ENCODE peak calls at places on chromosomes 5 and 9, in four cellular contexts. B is NCI-H524 treated with DMSO at 0.1 percent for 48 hours, Q is SJSA1, U is H1. S is an unnamed sample.
A peak's percentile ranks its signal among the peaks of the same experiment; 100 is the strongest.

GRCh38 chr5:83464261-83464660 is 7.3 kb upstream of the VCAN start:
- DNase-seq in B (no peak), U (no peak), Q (no peak), S (no peak)

GRCh38 chr5:31106742-31107546 is 86.5 kb upstream of the CDH6 start:
- DNase-seq in B (no peak), Q (no peak), U (no peak), S (no peak)

GRCh38 chr5:73424489-73425102 is 24.0 kb downstream of the FOXD1 start:
- DNase-seq in Q (no peak), B (no peak), U (no peak), S (no peak)

GRCh38 chr9:70551391-70551790 is 136.9 kb upstream of the KLF9 start:
- DNase-seq in U (no peak), Q (no peak), B (no peak), S (no peak)

GRCh38 chr9:100268271-100268670 is 84.5 kb downstream of the TEX10 start:
- DNase-seq in B (no peak), Q (no peak), U (no peak), S (no peak)

GRCh38 chr5:118125687-118126086 is 862.7 kb downstream of the DTWD2 start:
- DNase-seq in B (no peak), U (no peak), Q (no peak), S (no peak)

GRCh38 chr5:31396611-31397295 is 135.1 kb downstream of the DROSHA start:
- DNase-seq in U (no peak), B (no peak), Q (no peak), S (no peak)

GRCh38 chr5:148145916-148146315 is 22.4 kb upstream of the SPINK14 start:
- DNase-seq in B (no peak), U (no peak), Q (no peak), S (no peak)

GRCh38 chr5:946720-947625 is 54.3 kb downstream of the TRIP13 start:
- DNase-seq in B (no peak), Q (peak; percentile 48), U (peak; percentile 35), S (no peak)

GRCh38 chr5:81517462-81517861 is 123.5 kb upstream of the ACOT12 start:
- DNase-seq in U (no peak), Q (no peak), B (peak; percentile 9), S (no peak)

GRCh38 chr9:88537743-88538055 is 2.7 kb downstream of the NXNL2 start:
- DNase-seq in Q (peak; percentile 64), U (no peak), B (no peak), S (peak; percentile 77)

GRCh38 chr5:178378527-178379484 is 146.2 kb upstream of the PHYKPL start:
- DNase-seq in B (no peak), Q (no peak), U (no peak), S (no peak)

GRCh38 chr5:58477760-58478159 is 13.5 kb upstream of the GAPT start:
- DNase-seq in B (no peak), U (no peak), Q (no peak), S (no peak)

GRCh38 chr9:36592801-36593583 is 20.3 kb downstream of the MELK start:
- DNase-seq in B (no peak), U (no peak), Q (no peak), S (no peak)

GRCh38 chr9:4128876-4129275 is 171.0 kb downstream of the GLIS3 start:
- DNase-seq in U (no peak), B (no peak), Q (no peak), S (no peak)

GRCh38 chr5:122099060-122099790 is 21.2 kb upstream of the LOX start:
- DNase-seq in U (no peak), Q (peak; percentile 64), B (no peak), S (peak; percentile 9)

GRCh38 chr9:127580879-127581278 is 31.2 kb upstream of the STXBP1 start:
- DNase-seq in B (no peak), Q (no peak), U (no peak), S (no peak)

GRCh38 chr9:29548436-29548835 is 1975.2 kb upstream of the C9orf72 start:
- DNase-seq in Q (no peak), U (no peak), B (no peak), S (no peak)

GRCh38 chr9:96294146-96294545 is 7.8 kb downstream of the HSD17B3 start:
- DNase-seq in U (no peak), B (no peak), Q (no peak), S (no peak)

GRCh38 chr9:133546287-133546680 is 11.8 kb downstream of the ADAMTSL2 start:
- DNase-seq in Q (no peak), U (no peak), B (no peak), S (no peak)

GRCh38 chr5:132762246-132763000 is 14.6 kb downstream of the SEPTIN8 start:
- DNase-seq in B (no peak), U (no peak), Q (peak; percentile 41), S (no peak)

GRCh38 chr9:131410051-131410491 is 16.2 kb downstream of the PRRC2B start:
- DNase-seq in B (peak; percentile 87), U (no peak), Q (no peak), S (no peak)

GRCh38 chr5:97475847-97476246 is 292.8 kb upstream of the RIOK2 start:
- DNase-seq in U (no peak), B (no peak), Q (no peak), S (no peak)

GRCh38 chr5:773517-774264 is 10.8 kb downstream of the ZDHHC11B start:
- DNase-seq in U (peak; percentile 48), Q (peak; percentile 62), B (no peak), S (no peak)

GRCh38 chr5:76854644-76855043 is 4.8 kb downstream of the S100Z start:
- DNase-seq in B (no peak), U (no peak), Q (no peak), S (no peak)

GRCh38 chr9:128113526-128114325 is 13.8 kb downstream of the PTGES2 start:
- DNase-seq in B (no peak), Q (no peak), U (no peak), S (no peak)

GRCh38 chr9:102135768-102136167 is 397.3 kb upstream of the GRIN3A start:
- DNase-seq in U (no peak), Q (no peak), B (no peak), S (no peak)

GRCh38 chr5:162372265-162372664 is 304.7 kb downstream of the GABRG2 start:
- DNase-seq in Q (no peak), B (no peak), U (peak; percentile 47), S (no peak)

GRCh38 chr9:92807757-92808725 is 43.4 kb upstream of the BICD2 start:
- DNase-seq in U (peak; percentile 60), Q (no peak), B (no peak), S (no peak)

GRCh38 chr5:109589239-109589638 is 100.5 kb upstream of the MAN2A1 start:
- DNase-seq in B (no peak), Q (no peak), U (no peak), S (no peak)

GRCh38 chr9:105479846-105480245 is 32.0 kb downstream of the FSD1L start:
- DNase-seq in U (no peak), Q (no peak), B (no peak), S (no peak)

GRCh38 chr5:16877267-16877935 is 58.7 kb downstream of the MYO10 start:
- DNase-seq in Q (no peak), U (no peak), B (no peak), S (no peak)

GRCh38 chr9:137435980-137436760 is 5.0 kb downstream of the ENTPD8 start:
- DNase-seq in U (no peak), Q (peak; percentile 89), B (no peak), S (peak; percentile 77)

GRCh38 chr9:124914753-124915405 is 26.0 kb downstream of the GOLGA1 start:
- DNase-seq in B (no peak), Q (no peak), U (no peak), S (no peak)

GRCh38 chr5:135559342-135559741 is 19.4 kb downstream of the CXCL14 start:
- DNase-seq in Q (no peak), B (no peak), U (no peak), S (no peak)

GRCh38 chr5:175840050-175840841 is 31.1 kb upstream of the CPLX2 start:
- DNase-seq in Q (no peak), B (no peak), U (no peak), S (no peak)

GRCh38 chr5:122773615-122774014 is 1.3 kb upstream of the SNX2 start:
- DNase-seq in B (no peak), U (no peak), Q (no peak), S (no peak)

GRCh38 chr9:70641631-70642030 is 227.2 kb upstream of the KLF9 start:
- DNase-seq in B (no peak), Q (no peak), U (no peak), S (no peak)

GRCh38 chr9:129166962-129167557 is 11.0 kb downstream of the IER5L start:
- DNase-seq in Q (peak; percentile 66), B (no peak), U (no peak), S (no peak)

S was measured in T1000.